ENCODE peak calls at places on chromosomes 11 and 22, in nine cellular contexts. I is prostate gland; Z is mammary epithelial cell; N is right atrium auricular region; L is body of pancreas; S is heart right ventricle; J is psoas muscle; D is CD8-positive, alpha-beta T cell; X is neural progenitor cell. V is an unnamed sample.
A peak's percentile ranks its signal among the peaks of the same experiment; 100 is the strongest.

GRCh38 chr22:24930678-24931077 is 15.8 kb downstream of the LHFPL7 start:
- DNase-seq in D (no peak), N (no peak), L (no peak), S (no peak), Z (no peak), J (no peak), I (no peak), X (no peak), V (no peak)

GRCh38 chr11:1167256-1167655 is 9.5 kb downstream of the MUC5AC start:
- DNase-seq in S (no peak), I (no peak), J (no peak), D (no peak), X (no peak), L (no peak), Z (no peak), N (no peak), V (no peak)

GRCh38 chr11:69252494-69252845 is 41.5 kb upstream of the MYEOV start:
- DNase-seq in I (no peak), S (no peak), X (no peak), L (no peak), N (no peak), Z (peak; percentile 19), J (no peak), D (no peak), V (no peak)

GRCh38 chr11:3153291-3153861 is 11.7 kb downstream of the OSBPL5 start:
- DNase-seq in D (no peak), I (no peak), Z (no peak), N (peak; percentile 88), X (no peak), L (peak; percentile 47), S (peak; percentile 74), J (peak; percentile 73), V (no peak)

GRCh38 chr11:45924036-45924915 is 1.8 kb downstream of the LARGE2 start:
- DNase-seq in S (no peak), I (no peak), J (no peak), L (no peak), X (peak; percentile 2), Z (no peak), N (no peak), D (no peak), V (no peak)

GRCh38 chr11:4607111-4607510 is 920 bp downstream of the TRIM68 start:
- DNase-seq in X (no peak), Z (no peak), S (no peak), D (no peak), J (no peak), L (no peak), N (no peak), I (no peak), V (no peak)

GRCh38 chr11:72195518-72195917 is 3.6 kb downstream of the FOLR1 start:
- DNase-seq in S (no peak), J (no peak), Z (no peak), D (no peak), L (no peak), I (no peak), N (no peak), X (no peak), V (no peak)

GRCh38 chr11:79087957-79088318 is 352.9 kb downstream of the TENM4 start:
- DNase-seq in L (no peak), J (no peak), X (no peak), N (no peak), Z (no peak), D (no peak), I (no peak), S (no peak), V (no peak)

GRCh38 chr22:21567456-21568206 is at the start of gene UBE2L3:
- DNase-seq in S (peak; percentile 88), Z (peak; percentile 80), I (peak; percentile 75), D (peak; percentile 64), N (peak; percentile 75), L (peak; percentile 87), J (peak; percentile 87), X (peak; percentile 92), V (peak; percentile 82)

GRCh38 chr22:50082197-50082715 is 3.0 kb downstream of the MLC1 start:
- DNase-seq in N (no peak), D (no peak), J (no peak), X (no peak), I (no peak), L (no peak), Z (no peak), S (no peak), V (no peak)

GRCh38 chr22:41425704-41426365 is 20.8 kb downstream of the TOB2 start:
- DNase-seq in X (no peak), Z (peak; percentile 28), N (no peak), D (no peak), S (no peak), L (no peak), J (no peak), I (no peak), V (no peak)

GRCh38 chr11:93591247-93591898 is 48.2 kb upstream of the SMCO4 start:
- DNase-seq in D (no peak), J (no peak), S (no peak), N (no peak), X (no peak), I (no peak), Z (peak; percentile 23), L (no peak), V (no peak)

GRCh38 chr11:65787649-65788622 is 1.1 kb downstream of the OVOL1 start:
- DNase-seq in N (no peak), I (no peak), S (no peak), L (peak; percentile 63), J (no peak), Z (no peak), D (no peak), X (peak; percentile 51), V (no peak)

GRCh38 chr22:27918351-27919221 is 470 bp downstream of the PITPNB start:
- DNase-seq in I (peak; percentile 29), X (peak; percentile 80), J (peak; percentile 60), N (peak; percentile 59), Z (peak; percentile 64), L (peak; percentile 50), D (peak; percentile 6), S (peak; percentile 50), V (peak; percentile 50)

GRCh38 chr11:95520765-95521542 is 268.6 kb downstream of the FAM76B start:
- DNase-seq in S (no peak), J (no peak), D (no peak), N (no peak), I (peak; percentile 83), Z (peak; percentile 93), L (no peak), X (no peak), V (no peak)

GRCh38 chr11:80365315-80365714 is 924.5 kb upstream of the TENM4 start:
- DNase-seq in Z (peak; percentile 36), S (no peak), X (peak; percentile 7), L (no peak), I (no peak), J (no peak), N (no peak), D (no peak), V (no peak)
- H3K36me3 ChIP-seq in Z (no peaks in the 10 kb centered on the region), S (no peaks in the 10 kb centered on the region), X (no peaks in the 10 kb centered on the region), L (no peaks in the 10 kb centered on the region), I (no peaks in the 10 kb centered on the region), J (no peaks in the 10 kb centered on the region), N (no peaks in the 10 kb centered on the region), D (no peaks in the 10 kb centered on the region), V (no peaks in the 10 kb centered on the region)

GRCh38 chr11:117814766-117815261 is 9.7 kb downstream of the FXYD2 start:
- DNase-seq in S (no peak), N (peak; percentile 74), X (peak; percentile 56), L (peak; percentile 81), D (peak; percentile 70), Z (no peak), I (peak; percentile 46), J (peak; percentile 65), V (peak; percentile 69)
- H3K27ac ChIP-seq in S (no peak overlapping the region), N (peak overlapping the region; percentile 76), X (no peak overlapping the region), L (peak overlapping the region; percentile 58), D (peak overlapping the region; percentile 20), Z (no peak overlapping the region), I (peak overlapping the region; percentile 49), J (no peak overlapping the region), V (no peak overlapping the region)

DNA sequence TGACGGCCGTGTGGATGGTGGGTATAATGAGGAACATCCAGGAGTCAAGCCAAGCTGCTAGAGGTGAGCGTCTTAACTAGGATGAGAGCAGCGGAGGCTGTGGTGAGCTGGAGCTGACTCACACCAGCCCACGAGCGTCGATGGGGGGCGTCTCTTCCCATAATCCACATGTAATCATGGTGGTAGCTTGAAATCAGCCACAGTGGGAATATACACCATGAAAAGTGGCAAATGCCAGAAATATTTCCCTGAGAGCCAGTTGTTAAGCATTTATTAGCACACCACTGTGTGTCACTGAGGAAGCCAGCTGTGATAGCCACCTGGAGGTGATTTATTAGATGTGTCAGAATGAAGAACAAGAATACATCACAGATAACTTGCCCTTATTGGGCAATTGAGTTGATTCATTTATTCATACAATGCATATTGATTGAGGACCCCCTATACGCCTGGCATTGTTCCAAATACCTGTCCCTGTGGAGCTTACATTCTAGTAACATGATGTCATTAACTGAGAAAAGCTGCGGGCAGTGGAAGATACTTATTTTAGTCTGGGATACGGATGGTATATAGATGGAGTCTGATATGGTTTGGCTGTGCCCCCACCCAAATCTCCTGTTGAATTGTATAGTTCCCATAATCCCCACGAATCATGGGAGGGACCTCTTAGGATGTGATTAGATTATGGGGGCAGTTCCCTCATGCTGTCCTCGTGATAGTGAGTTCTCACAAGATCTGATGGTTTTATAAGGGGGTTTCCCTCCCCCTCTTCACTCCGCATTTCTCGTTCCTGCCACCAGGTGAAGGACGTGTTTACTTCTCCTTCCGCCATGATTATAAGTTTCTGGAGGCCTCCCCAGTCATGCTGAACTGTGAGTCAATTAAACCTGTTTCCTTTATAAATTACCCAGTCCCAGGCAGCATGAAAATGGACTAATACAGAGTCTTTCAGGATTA is 473.4 kb downstream of the METTL15 start:
- DNase-seq in Z (no peak), N (no peak), S (no peak), X (no peak), L (no peak), I (no peak), J (no peak), D (no peak), V (no peak)
- TF ChIP-seq CTCF in Z (no peak), N (no peak), S (no peak), X (peak; percentile 25), L (no peak), I (no peak), J (no peak), D (no peak), V (no peak)

DNA sequence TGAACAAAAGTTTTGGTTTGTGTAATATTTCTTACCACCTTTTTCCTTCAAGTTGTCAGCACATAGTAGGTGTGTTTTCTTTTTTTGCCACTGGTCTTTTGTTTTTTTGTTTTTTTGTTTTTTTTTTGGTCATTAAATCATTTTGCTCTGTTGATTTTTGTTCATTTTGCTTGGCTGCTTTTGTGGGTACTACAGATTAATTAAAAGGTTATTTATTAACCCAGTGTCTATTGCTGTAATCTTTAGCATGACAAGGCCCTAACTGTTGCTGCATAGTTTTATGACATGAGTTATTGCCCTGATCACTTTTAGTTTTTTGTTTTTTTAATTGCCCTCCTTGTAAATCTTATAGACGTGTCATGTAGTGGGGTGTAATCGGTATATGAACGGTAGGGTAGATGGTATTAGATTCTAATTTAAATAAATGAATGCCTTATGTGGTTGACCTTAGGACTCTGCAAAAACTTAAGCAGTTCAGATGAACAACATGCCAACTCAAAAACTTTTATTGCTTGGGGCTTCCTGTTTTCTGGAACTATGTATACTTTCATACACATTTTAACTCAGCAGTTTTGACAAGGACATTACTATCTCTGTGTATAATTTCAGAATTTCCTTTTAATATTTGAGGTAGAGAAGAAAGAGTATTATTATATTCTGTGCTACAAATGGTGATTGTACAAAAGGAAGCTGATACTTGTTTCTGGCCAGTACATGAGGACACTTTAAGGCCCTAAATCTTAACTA is 7.9 kb downstream of the EWSR1 start:
- DNase-seq in L (no peak), S (no peak), N (no peak), I (no peak), D (no peak), J (no peak), Z (no peak), X (no peak), V (no peak)
- H3K36me3 ChIP-seq in L (peaks cover 19% of the 10 kb centered on the region), S (peaks cover 6% of the 10 kb centered on the region), N (peaks cover 85% of the 10 kb centered on the region), I (peaks cover 17% of the 10 kb centered on the region), D (peaks cover 62% of the 10 kb centered on the region), J (peaks cover 91% of the 10 kb centered on the region), Z (peaks cover 67% of the 10 kb centered on the region), X (peaks cover 46% of the 10 kb centered on the region), V (peaks cover 27% of the 10 kb centered on the region)